ENCODE peak calls at places on chromosome 7, in four cellular contexts. F is HepG2, O is K562, H is GM12878. K is an unnamed sample.

GRCh38 chr7:76340617-76341131 is 18.1 kb downstream of the YWHAG start:
- DNase-seq in F (no peak), O (peak; percentile 44), H (no peak), K (no peak)

GRCh38 chr7:71787513-71787912 is 624.6 kb downstream of the CALN1 start:
- DNase-seq in O (peak; percentile 17), H (no peak), F (no peak), K (no peak)

GRCh38 chr7:93249749-93250148 is 17.6 kb downstream of the VPS50 start:
- DNase-seq in O (no peak), F (no peak), H (no peak), K (no peak)

GRCh38 chr7:105654994-105655900 is 74.0 kb upstream of the EFCAB10 start:
- DNase-seq in O (peak; percentile 54), F (no peak), H (no peak), K (peak; percentile 57)

GRCh38 chr7:78924581-78924980 is 528.9 kb downstream of the MAGI2 start:
- DNase-seq in O (no peak), F (no peak), H (no peak), K (no peak)

GRCh38 chr7:2759736-2760097 is 71.7 kb downstream of the AMZ1 start:
- DNase-seq in O (no peak), H (no peak), F (no peak), K (no peak)

GRCh38 chr7:157981778-157982177 is 605.8 kb downstream of the PTPRN2 start:
- DNase-seq in O (no peak), H (no peak), F (no peak), K (no peak)

GRCh38 chr7:104509874-104510273 is 181.5 kb downstream of the LHFPL3 start:
- DNase-seq in O (no peak), F (no peak), H (no peak), K (no peak)

GRCh38 chr7:137081276-137081675 is 212.8 kb downstream of the CHRM2 start:
- DNase-seq in H (no peak), O (no peak), F (no peak), K (no peak)

GRCh38 chr7:131836733-131837132 is 280.3 kb upstream of the PODXL start:
- DNase-seq in O (no peak), F (no peak), H (no peak), K (no peak)

GRCh38 chr7:122136639-122137253 is 7.3 kb downstream of the AASS start:
- DNase-seq in F (no peak), H (no peak), O (no peak), K (no peak)

GRCh38 chr7:68216046-68216445 is 1219.4 kb downstream of the TYW1 start:
- DNase-seq in H (no peak), O (no peak), F (no peak), K (no peak)

GRCh38 chr7:1665721-1666250 is 4.3 kb upstream of the ELFN1 start:
- DNase-seq in O (peak; percentile 57), H (no peak), F (no peak), K (peak; percentile 87)

GRCh38 chr7:154571772-154572171 is 431.2 kb downstream of the PAXIP1 start:
- DNase-seq in O (no peak), H (no peak), F (no peak), K (no peak)

DNA sequence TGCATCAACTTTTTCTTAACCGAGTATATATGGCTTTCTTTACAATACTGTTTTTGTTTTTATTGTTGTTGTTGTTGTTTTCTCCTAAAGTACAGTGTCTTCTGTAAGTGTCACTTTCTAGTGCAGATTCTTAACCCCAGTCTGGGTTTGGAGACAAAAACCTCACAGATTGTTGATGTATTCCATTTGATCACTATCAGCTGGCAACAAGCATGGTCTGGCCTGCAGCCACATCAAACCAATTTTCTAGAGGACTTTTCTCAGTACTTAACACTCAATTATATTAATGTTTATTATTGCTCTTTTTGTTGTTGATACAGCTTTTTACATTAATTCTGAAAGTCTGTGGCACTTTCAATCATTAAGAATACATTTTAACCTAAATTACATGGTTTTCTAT is 17.1 kb downstream of the LRRN3 start:
- DNase-seq in F (no peak), O (no peak), H (no peak), K (peak; percentile 21)
- TF ChIP-seq NFIC in F (no peak), O (no peak), H (no peak), K (peak; percentile 91)

GRCh38 chr7:29189743-29190201 is 4.8 kb upstream of the CHN2 start:
- DNase-seq in F (peak; percentile 74), O (peak; percentile 44), H (no peak), K (peak; percentile 87)
- TF ChIP-seq NFIC in F (no peak), O (no peak), H (no peak), K (no peak)

DNA sequence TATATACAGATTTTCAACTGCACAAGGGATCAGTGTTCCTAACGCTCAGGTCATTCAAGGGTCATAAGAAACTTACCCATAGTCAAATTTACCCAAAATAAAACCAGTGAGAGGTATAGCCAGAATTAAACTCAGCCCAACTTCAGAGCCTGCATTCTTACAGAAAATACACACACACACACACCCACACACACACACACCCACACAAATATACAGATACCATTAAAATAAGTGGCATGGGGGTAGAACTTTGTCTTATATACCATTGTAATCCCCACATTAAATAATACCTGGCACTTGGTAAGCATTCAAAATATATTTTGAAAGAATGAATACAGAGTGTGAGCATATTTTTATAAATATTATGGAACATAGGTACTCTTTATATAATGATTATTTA is 93.8 kb downstream of the CHCHD3 start:
- DNase-seq in F (no peak), H (no peak), O (no peak), K (no peak)
- TF ChIP-seq NFIC in F (no peak), H (no peak), O (no peak), K (no peak)

DNA sequence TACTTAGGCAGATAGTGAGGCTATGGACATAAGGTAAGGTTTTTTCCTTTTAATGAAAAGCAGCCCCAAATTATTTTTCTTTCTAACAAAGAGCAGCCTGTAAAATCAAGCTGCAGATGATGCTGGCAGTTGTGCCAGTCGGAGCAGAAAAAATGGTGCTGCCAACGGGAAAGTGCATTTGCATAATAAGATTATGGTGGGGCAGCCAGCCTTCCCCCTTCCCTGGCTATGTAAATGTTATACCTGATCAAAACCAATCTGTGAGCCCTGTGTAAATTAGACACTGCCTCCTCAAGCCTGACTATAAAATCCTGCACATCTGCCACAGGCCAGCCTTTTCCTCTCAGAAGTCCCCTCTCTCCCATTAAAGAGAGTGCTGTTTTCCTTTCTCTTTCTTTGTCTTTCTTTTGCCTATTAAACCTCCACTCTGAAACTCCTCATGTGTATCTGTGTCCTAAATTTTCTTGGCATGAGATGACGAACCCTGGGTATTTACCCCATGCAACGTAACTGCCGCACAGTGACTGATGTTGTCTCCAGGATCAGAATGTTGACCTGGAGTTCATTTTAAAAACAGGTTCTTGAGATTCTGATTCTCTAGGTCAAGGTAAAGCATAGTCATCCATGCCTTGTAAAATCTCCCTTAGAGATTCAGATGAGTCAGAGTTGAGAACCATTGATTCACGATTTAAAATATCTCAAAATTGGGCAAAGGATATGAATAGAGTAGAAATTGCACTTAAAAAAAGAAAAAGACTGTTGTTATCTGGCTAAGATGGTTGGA is 167.3 kb upstream of the C1GALT1 start:
- DNase-seq in F (no peak), O (no peak), H (no peak), K (peak; percentile 54)
- TF ChIP-seq NFIC in F (no peak), O (no peak), H (no peak), K (no peak)

DNA sequence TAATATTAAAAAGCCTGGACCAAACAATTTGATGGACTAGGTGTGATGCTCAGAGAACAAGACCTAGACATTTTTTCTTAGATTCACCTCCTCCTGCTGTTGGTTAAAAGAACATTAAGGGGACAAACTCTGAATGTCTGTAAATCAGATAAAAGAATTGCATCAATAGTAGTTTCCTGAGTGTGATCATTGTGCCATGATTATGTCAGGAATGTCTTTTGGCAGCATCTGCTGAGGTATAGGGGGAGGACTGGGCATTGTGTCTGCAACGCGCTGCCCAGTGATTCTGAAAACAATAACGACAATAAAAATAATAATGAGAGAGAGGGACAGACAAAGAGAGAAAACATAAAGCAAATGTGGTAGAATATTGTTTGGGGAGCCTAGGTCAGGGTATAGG is 6.9 kb downstream of the C7orf57 start:
- DNase-seq in F (no peak), H (no peak), O (no peak), K (no peak)
- TF ChIP-seq NFIC in F (no peak), H (no peak), O (no peak), K (peak; percentile 92)